ENCODE peak calls at places on chromosomes 1 and 21, in four cellular contexts. H, Z, D and Y are unnamed samples.

GRCh38 chr1:155499953-155500621 is 62.5 kb downstream of the ASH1L start:
- DNase-seq in Z (no peak), H (no peak), D (no peak), Y (no peak)

GRCh38 chr1:200073286-200073637 is 45.8 kb downstream of the NR5A2 start:
- DNase-seq in Z (no peak), H (no peak), D (no peak), Y (no peak)

GRCh38 chr1:109723351-109723750 is 11.3 kb downstream of the GSTM5 start:
- DNase-seq in D (no peak), Z (no peak), H (no peak), Y (no peak)

GRCh38 chr1:107273515-107273914 is 132.7 kb downstream of the NTNG1 start:
- DNase-seq in Z (no peak), H (no peak), D (no peak), Y (no peak)

GRCh38 chr1:181044449-181044966 is 10.7 kb downstream of the MR1 start:
- DNase-seq in H (no peak), Z (peak; percentile 42), D (no peak), Y (peak; percentile 85)

GRCh38 chr1:17831619-17832018 is 76.5 kb downstream of the ACTL8 start:
- DNase-seq in Z (no peak), H (no peak), D (peak; percentile 39), Y (no peak)

GRCh38 chr1:115258302-115258866 is 79.7 kb downstream of the NGF start:
- DNase-seq in H (no peak), D (no peak), Z (no peak), Y (no peak)

GRCh38 chr1:156815307-156815826 is 1.3 kb downstream of the SH2D2A start:
- DNase-seq in D (peak; percentile 62), H (peak; percentile 97), Z (peak; percentile 49), Y (no peak)

GRCh38 chr1:35046730-35047129 is 15.0 kb upstream of the ZMYM6 start:
- DNase-seq in H (no peak), D (no peak), Z (no peak), Y (no peak)
- H3K27ac ChIP-seq in H (no peak overlapping the region), D (no peak overlapping the region), Z (no peak overlapping the region), Y (no peak overlapping the region)

GRCh38 chr21:36769051-36769867 is 70.3 kb downstream of the SIM2 start:
- DNase-seq in D (peak; percentile 51), H (no peak), Z (no peak), Y (no peak)
- H3K27ac ChIP-seq in D (no peak overlapping the region), H (no peak overlapping the region), Z (peak overlapping the region; percentile 4), Y (no peak overlapping the region)

DNA sequence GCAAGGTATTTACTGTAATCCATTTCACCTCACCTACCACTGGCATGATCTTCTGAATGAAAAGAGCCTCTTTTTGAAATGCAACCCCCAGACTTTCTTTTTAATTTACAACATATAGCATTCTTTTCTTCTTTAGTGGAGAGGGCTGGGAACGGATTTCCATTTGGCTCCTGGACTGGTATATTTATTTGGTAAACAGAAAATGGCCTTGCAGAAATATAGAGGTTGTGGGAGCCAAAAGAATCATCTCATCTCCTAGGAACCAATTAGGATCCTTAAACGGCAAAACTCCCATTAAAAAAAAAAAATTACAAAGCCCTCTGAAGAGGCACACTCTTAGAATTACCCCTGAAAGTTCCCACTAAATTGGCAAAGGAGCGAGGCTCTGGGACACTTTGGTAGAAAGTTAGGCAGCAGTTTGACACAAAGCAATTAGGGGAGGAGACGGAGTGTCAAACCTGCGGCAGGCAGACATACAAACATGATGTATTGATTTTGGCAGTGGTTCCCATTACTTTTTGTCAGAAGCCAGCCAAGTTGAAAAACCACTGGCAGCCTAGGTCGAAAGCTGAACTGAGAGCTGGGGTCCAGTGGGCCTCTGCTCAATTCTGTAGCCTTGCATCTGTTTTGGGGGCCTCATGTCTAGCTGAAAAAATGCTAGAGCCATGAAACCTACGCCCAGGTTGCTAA is 135.1 kb upstream of the MAGI3 start:
- DNase-seq in H (no peak), Z (peak; percentile 62), D (no peak), Y (no peak)
- H3K27ac ChIP-seq in H (no peak overlapping the region), Z (peak overlapping the region; percentile 83), D (no peak overlapping the region), Y (peak overlapping the region; percentile 55)

DNA sequence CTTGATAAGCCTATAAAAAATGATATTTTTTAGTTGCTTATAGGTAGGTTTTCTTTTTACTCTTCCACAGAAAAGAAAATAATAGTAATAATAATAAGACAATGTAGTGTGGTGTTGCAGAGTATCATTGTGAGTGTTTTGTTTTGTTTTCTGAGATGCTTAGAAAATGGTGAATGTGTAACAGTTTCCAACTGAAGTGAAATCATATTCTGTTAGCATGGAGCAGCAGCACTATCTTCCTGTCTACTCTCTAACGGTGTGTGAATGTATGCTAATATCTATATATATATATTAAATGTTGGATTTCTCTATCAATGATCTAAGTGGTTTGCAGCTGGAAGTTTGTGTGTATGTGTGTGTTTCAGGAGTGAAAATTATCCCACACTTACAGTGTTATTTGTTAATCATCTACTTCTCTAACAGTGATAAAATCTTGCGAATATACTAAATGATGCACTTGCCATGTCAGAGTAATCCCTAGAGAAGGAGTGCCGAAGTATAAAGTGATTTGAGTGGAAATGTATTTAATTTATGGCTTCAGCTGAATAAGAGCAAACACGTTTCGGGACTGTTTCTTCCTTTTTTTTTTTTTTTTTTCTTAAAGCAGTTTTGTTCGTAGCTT is 362 bp downstream of the SAMD13 start:
- DNase-seq in H (no peak), D (no peak), Z (no peak), Y (no peak)
- H3K27ac ChIP-seq in H (peak overlapping the region; percentile 30), D (no peak overlapping the region), Z (peak overlapping the region; percentile 72), Y (peak overlapping the region; percentile 3)